ENCODE peak calls at places on chromosomes 12 and 14, in nine cellular contexts. F is GM13977; R is NCI-H1092; Q is nephron progenitor cell; G is foreskin fibroblast; B is stimulated activated CD8-positive, alpha-beta memory T cell treated with anti-CD3 and anti-CD28 coated beads, Interleukin-15, amount 100 ng/mL, for 4 hours; U is endothelial cell; V is head of caudate nucleus; W is activated T-helper 1 cell treated with anti-CD3 and anti-CD28 coated beads, Interleukin-12 subunit alpha, Interleukin-12 subunit beta, Interleukin-2, Interleukin-4 antibody, amounts not matched to agents 30 ng/mL and 10 ng/mL and 1 ng/mL, durations not matched to agents 14 hours and 24 hours and 36 hours. Y is an unnamed sample.

GRCh38 chr14:86779416-86779815 is 1213.6 kb downstream of the GALC start:
- DNase-seq in R (no peak), W (no peak), B (no peak), F (no peak), V (no peak), G (peak; percentile 39), U (no peak), Q (no peak), Y (peak; percentile 14)

GRCh38 chr12:48104531-48104930 is 1.3 kb downstream of the SENP1 start:
- DNase-seq in Q (no peak), W (no peak), R (no peak), G (no peak), F (no peak), U (no peak), B (no peak), V (no peak), Y (no peak)

GRCh38 chr14:53999061-53999488 is 42.5 kb upstream of the BMP4 start:
- DNase-seq in B (no peak), V (no peak), G (peak; percentile 34), W (no peak), Q (no peak), F (no peak), R (no peak), U (no peak), Y (peak; percentile 75)

GRCh38 chr12:124500232-124501079 is 67.0 kb downstream of the NCOR2 start:
- DNase-seq in R (no peak), V (no peak), G (no peak), F (no peak), U (peak; percentile 47), B (no peak), W (no peak), Q (peak; percentile 70), Y (peak; percentile 78)

GRCh38 chr12:124758266-124759200 is 105.1 kb downstream of the SCARB1 start:
- DNase-seq in U (no peak), F (no peak), Q (peak; percentile 35), B (no peak), V (peak; percentile 54), G (no peak), W (no peak), R (peak; percentile 88), Y (no peak)

GRCh38 chr12:80946591-80946990 is 8.9 kb upstream of the LIN7A start:
- DNase-seq in U (no peak), B (no peak), F (no peak), V (no peak), Q (no peak), W (no peak), G (no peak), R (no peak), Y (peak; percentile 10)

GRCh38 chr12:122862110-122862634 is 26.9 kb downstream of the HIP1R start:
- DNase-seq in B (no peak), Q (no peak), G (no peak), W (no peak), F (no peak), V (no peak), U (no peak), R (no peak), Y (no peak)

GRCh38 chr12:104460041-104460757 is 3.5 kb downstream of the CHST11 start:
- DNase-seq in V (no peak), B (no peak), G (no peak), U (no peak), Q (no peak), F (no peak), R (no peak), W (no peak), Y (no peak)

GRCh38 chr12:70534466-70534865 is 102.8 kb downstream of the PTPRB start:
- DNase-seq in F (no peak), Q (no peak), V (no peak), R (no peak), B (no peak), G (no peak), W (no peak), U (no peak), Y (no peak)

GRCh38 chr14:19878029-19878642 is 3.2 kb downstream of the OR4K2 start:
- DNase-seq in V (no peak), Q (no peak), R (no peak), G (no peak), F (peak; percentile 8), B (no peak), W (no peak), U (no peak), Y (peak; percentile 8)

Y was measured in iris pigment epithelial cell.